ENCODE peak calls at places on chromosomes 5 and 9, in four cellular contexts. G is MM.1S, D is tibial nerve, P is GM06990. Z is an unnamed sample.

GRCh38 chr5:72159501-72159911 is 52.2 kb downstream of the MAP1B start:
- DNase-seq in D (no peak), P (no peak), G (no peak), Z (no peak)

GRCh38 chr5:26622947-26623346 is 415.4 kb downstream of the CDH9 start:
- DNase-seq in D (no peak), P (no peak), G (peak; percentile 25), Z (no peak)

GRCh38 chr5:143033535-143034260 is 263.5 kb downstream of the ARHGAP26 start:
- DNase-seq in G (no peak), P (no peak), D (no peak), Z (no peak)

GRCh38 chr9:107639426-107639825 is 149.9 kb upstream of the KLF4 start:
- DNase-seq in D (no peak), G (peak; percentile 34), P (no peak), Z (no peak)

GRCh38 chr9:77981332-77981731 is 50.3 kb downstream of the GNAQ start:
- DNase-seq in G (peak; percentile 57), D (no peak), P (peak; percentile 33), Z (peak; percentile 33)

GRCh38 chr5:35285435-35285834 is 55.1 kb upstream of the PRLR start:
- DNase-seq in P (no peak), G (no peak), D (no peak), Z (no peak)

GRCh38 chr5:140205952-140206351 is 31.0 kb downstream of the CYSTM1 start:
- DNase-seq in D (no peak), G (no peak), P (no peak), Z (no peak)

GRCh38 chr5:92552206-92553160 is 1028.5 kb downstream of the NR2F1-AS1 start:
- DNase-seq in G (no peak), P (no peak), D (no peak), Z (no peak)

GRCh38 chr5:10307206-10308148 is at the start of gene CMBL:
- DNase-seq in D (no peak), G (peak; percentile 55), P (peak; percentile 64), Z (peak; percentile 71)

GRCh38 chr5:176369934-176370711 is 4.8 kb downstream of the ARL10 start:
- DNase-seq in P (no peak), D (no peak), G (no peak), Z (no peak)

GRCh38 chr9:93451762-93452709 is 551 bp downstream of the FAM120A start:
- DNase-seq in D (peak; percentile 34), P (peak; percentile 66), G (peak; percentile 46), Z (peak; percentile 67)

GRCh38 chr5:7902201-7902600 is 33.3 kb downstream of the MTRR start:
- DNase-seq in G (no peak), P (no peak), D (no peak), Z (no peak)

GRCh38 chr5:173283318-173284288 is 44.6 kb downstream of the STC2 start:
- DNase-seq in P (peak; percentile 72), D (peak; percentile 23), G (peak; percentile 93), Z (peak; percentile 84)

GRCh38 chr9:16608906-16609305 is 261.6 kb downstream of the BNC2 start:
- DNase-seq in D (no peak), P (no peak), G (no peak), Z (no peak)

GRCh38 chr5:118371973-118372650 is 616.2 kb downstream of the DTWD2 start:
- DNase-seq in D (peak; percentile 33), P (no peak), G (no peak), Z (no peak)

GRCh38 chr9:116116411-116116810 is 37.2 kb upstream of the PAPPA start:
- DNase-seq in D (no peak), G (no peak), P (no peak), Z (no peak)

GRCh38 chr9:116112236-116112635 is 41.4 kb upstream of the PAPPA start:
- DNase-seq in P (no peak), G (no peak), D (no peak), Z (no peak)

GRCh38 chr9:116115731-116116353 is 37.7 kb upstream of the PAPPA start:
- DNase-seq in P (no peak), G (no peak), D (no peak), Z (no peak)
- H3K4me3 ChIP-seq in P (no peak overlapping the region), G (no peak overlapping the region), D (no peak overlapping the region), Z (no peak overlapping the region)

DNA sequence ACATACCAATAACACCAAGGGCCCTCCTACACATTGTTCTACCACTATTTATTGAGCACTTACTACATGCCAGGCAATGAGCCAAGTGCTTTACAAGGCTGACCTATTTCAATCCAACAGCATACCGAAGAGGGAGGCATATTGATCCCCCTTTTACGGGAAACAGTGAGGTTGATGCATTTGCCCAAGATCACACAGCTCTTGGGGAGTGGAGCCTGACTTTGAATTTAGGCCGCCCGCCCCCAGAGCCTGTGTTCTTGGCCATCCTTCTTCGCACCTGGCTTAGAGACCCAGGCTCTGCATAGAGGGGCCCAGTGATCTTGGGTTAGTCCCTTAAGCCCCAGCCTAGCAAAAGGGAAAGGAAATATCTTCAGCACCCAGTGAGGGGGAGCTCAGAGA is 158.1 kb upstream of the IER5L start:
- DNase-seq in G (no peak), P (no peak), D (no peak), Z (no peak)
- H3K4me3 ChIP-seq in G (peak overlapping the region; percentile 16), P (no peak overlapping the region), D (peak overlapping the region; percentile 43), Z (no peak overlapping the region)

GRCh38 chr5:116732591-116732990 is 158.0 kb upstream of the SEMA6A start:
- DNase-seq in G (no peak), P (no peak), D (no peak), Z (no peak)
- H3K4me3 ChIP-seq in G (no peak overlapping the region), P (no peak overlapping the region), D (no peak overlapping the region), Z (no peak overlapping the region)

GRCh38 chr5:141356950-141357349 is 2.1 kb downstream of the PCDHGA4 start:
- DNase-seq in G (no peak), D (no peak), P (no peak), Z (no peak)

GRCh38 chr5:141362719-141363118 is 1.2 kb upstream of the PCDHGA5 start:
- DNase-seq in D (no peak), P (no peak), G (no peak), Z (no peak)

GRCh38 chr5:141359790-141360426 is at the start of gene PCDHGB2:
- DNase-seq in G (peak; percentile 50), P (peak; percentile 41), D (no peak), Z (peak; percentile 64)

GRCh38 chr5:141363952-141364660 is at the start of gene PCDHGA5:
- DNase-seq in P (no peak), G (no peak), D (no peak), Z (no peak)

DNA sequence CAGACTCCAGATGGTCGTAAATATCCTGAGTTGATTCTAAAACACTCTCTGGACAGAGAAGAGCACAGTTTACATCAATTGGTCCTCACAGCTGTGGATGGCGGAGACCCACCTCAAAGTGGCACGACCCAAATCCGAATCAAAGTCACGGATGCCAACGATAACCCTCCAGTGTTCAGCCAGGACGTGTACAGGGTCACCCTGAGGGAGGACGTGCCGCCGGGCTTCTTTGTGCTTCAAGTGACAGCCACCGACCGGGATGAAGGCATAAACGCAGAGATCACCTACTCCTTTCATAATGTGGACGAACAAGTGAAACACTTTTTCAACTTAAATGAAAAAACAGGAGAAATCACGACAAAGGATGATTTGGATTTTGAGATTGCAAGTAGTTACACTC is 891 bp downstream of the PCDHGB2 start:
- DNase-seq in D (no peak), P (no peak), G (no peak), Z (no peak)
- H3K4me3 ChIP-seq in D (no peak overlapping the region), P (peak overlapping the region; percentile 77), G (no peak overlapping the region), Z (no peak overlapping the region)

DNA sequence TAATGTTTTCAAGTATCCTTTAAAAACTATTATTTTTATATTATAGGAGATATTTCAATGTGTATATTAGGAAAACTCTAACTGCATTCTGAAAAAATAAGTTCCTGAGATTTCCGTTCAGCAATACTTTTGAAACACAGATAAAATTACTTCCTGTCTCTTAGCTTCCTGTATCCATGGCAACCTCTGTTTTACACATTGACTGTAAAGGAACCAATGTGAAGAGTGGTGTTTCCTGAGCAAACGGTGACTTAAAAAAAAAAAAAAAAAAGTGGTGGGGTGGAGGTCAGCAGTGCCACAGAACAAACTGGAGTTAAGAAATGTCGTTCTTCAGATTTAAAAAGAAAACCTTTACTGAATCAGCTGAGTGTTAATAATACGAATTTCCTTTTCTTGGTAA is at the start of gene LRRC70:
- DNase-seq in G (peak; percentile 94), D (no peak), P (peak; percentile 20), Z (peak; percentile 65)
- H3K4me3 ChIP-seq in G (peak within 1 kb of the TSS; percentile 23), D (no peak within 1 kb of the TSS), P (no peak within 1 kb of the TSS), Z (no peak within 1 kb of the TSS)

GRCh38 chr5:6359534-6359933 is 18.8 kb downstream of the MED10 start:
- DNase-seq in P (no peak), D (no peak), G (no peak), Z (no peak)

GRCh38 chr5:6362846-6363245 is 15.5 kb downstream of the MED10 start:
- DNase-seq in P (no peak), G (no peak), D (no peak), Z (no peak)

GRCh38 chr5:6361101-6361500 is 17.2 kb downstream of the MED10 start:
- DNase-seq in P (no peak), D (no peak), G (no peak), Z (no peak)

GRCh38 chr5:6358434-6358820 is 19.9 kb downstream of the MED10 start:
- DNase-seq in D (no peak), P (no peak), G (no peak), Z (no peak)

GRCh38 chr5:6359941-6360683 is 18.2 kb downstream of the MED10 start:
- DNase-seq in G (no peak), P (no peak), D (no peak), Z (no peak)
- H3K4me3 ChIP-seq in G (no peak overlapping the region), P (no peak overlapping the region), D (no peak overlapping the region), Z (no peak overlapping the region)

Z was measured in GM12865.